ENCODE peak calls at places on chromosomes 1 and 21, in six cellular contexts. Y is adrenal gland, G is colonic mucosa, A is breast epithelium, N is ovary, I is esophagus muscularis mucosa. F is an unnamed sample.

GRCh38 chr1:48859429-48859828 is 82.7 kb upstream of the BEND5 start:
- DNase-seq in G (no peak), N (no peak), I (no peak), Y (no peak), A (no peak), F (no peak)

GRCh38 chr1:7640350-7640749 is 130.7 kb upstream of the VAMP3 start:
- DNase-seq in I (no peak), Y (no peak), N (no peak), A (no peak), G (no peak), F (no peak)

GRCh38 chr1:57489342-57490036 is 65.6 kb upstream of the DAB1 start:
- DNase-seq in I (no peak), A (no peak), G (no peak), Y (no peak), N (no peak), F (no peak)

GRCh38 chr1:112369389-112370285 is 26.4 kb upstream of the CTTNBP2NL start:
- DNase-seq in I (peak), Y (peak), G (peak), A (peak), N (peak), F (peak)

GRCh38 chr1:203954788-203955552 is 93.6 kb downstream of the SNRPE start:
- DNase-seq in A (no peak), Y (no peak), N (no peak), G (no peak), I (no peak), F (peak)

GRCh38 chr1:187839873-187840272 is 1011.1 kb downstream of the PLA2G4A start:
- DNase-seq in A (no peak), Y (no peak), N (no peak), G (no peak), I (no peak), F (no peak)

GRCh38 chr1:160704250-160704649 is 7.4 kb downstream of the CD48 start:
- DNase-seq in A (no peak), N (no peak), I (no peak), Y (peak), G (no peak), F (peak)

GRCh38 chr1:147811751-147812150 is 51.3 kb upstream of the GJA5 start:
- DNase-seq in A (no peak), Y (no peak), N (no peak), I (no peak), G (no peak), F (no peak)

GRCh38 chr1:104991702-104992101 is 1242.0 kb downstream of the AMY1C start:
- DNase-seq in N (no peak), G (no peak), A (no peak), I (no peak), Y (no peak), F (no peak)

GRCh38 chr21:31135536-31136184 is 97.4 kb upstream of the KRTAP19-8 start:
- DNase-seq in Y (no peak), G (no peak), N (no peak), I (no peak), A (no peak), F (no peak)

GRCh38 chr1:221765527-221765926 is 23.6 kb upstream of the DUSP10 start:
- DNase-seq in N (no peak), G (no peak), A (no peak), Y (no peak), I (no peak), F (no peak)

DNA sequence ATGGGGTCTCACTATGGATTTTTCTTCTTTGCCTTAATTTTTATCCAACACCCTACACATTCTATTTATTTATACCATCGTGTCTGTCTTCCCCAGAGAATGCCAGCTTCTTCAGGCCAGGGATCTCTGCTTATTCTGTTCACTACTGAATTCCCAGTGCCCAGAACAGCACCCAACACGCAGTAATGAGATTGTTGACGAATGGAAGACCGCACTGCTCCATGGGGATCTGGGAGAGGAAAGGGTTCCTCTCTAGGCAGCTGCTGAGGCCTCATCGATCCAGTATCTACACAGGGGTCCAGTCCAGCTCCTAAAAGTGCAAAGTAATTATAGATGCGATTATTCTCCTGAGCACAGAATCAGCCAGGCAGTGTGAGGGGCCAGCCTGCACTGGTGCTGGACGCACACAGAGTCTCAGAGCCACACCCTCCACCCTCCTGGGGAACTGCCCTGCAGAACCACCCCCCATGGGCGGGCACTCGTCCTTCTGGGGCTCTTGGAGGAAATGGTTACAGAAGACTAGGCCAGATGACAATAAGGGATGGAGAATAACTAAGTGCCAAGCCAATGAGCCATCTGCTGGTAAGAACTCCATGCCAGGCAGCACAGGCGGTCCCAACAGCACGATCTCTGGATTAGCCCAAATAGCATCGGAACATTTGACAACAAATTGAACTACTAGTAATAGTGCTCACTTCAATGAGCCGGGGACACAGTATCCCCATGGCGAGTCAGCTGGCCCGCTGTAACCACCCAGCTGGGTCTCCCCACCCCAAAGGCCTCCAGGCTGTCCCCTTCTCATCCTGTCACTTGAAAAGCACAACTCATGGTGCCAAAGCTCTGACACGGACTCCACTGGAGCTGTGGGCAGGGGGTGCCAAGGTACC is 1.7 kb upstream of the PDE9A start:
- DNase-seq in Y (no peak), N (no peak), I (no peak), A (no peak), G (peak), F (no peak)
- H3K27ac ChIP-seq in Y (no peak), N (no peak), I (peak), A (no peak), G (no peak), F (no peak)

GRCh38 chr1:93699676-93700168 is 18.1 kb upstream of the BCAR3 start:
- DNase-seq in I (no peak), Y (no peak), A (no peak), N (no peak), G (no peak), F (no peak)

GRCh38 chr1:93702828-93703183 is 21.2 kb upstream of the BCAR3 start:
- DNase-seq in G (no peak), I (no peak), Y (no peak), N (no peak), A (no peak), F (no peak)

GRCh38 chr1:93700532-93701469 is 19.2 kb upstream of the BCAR3 start:
- DNase-seq in A (no peak), G (no peak), Y (no peak), N (no peak), I (no peak), F (no peak)

GRCh38 chr1:93702102-93702827 is 20.6 kb upstream of the BCAR3 start:
- DNase-seq in A (peak), N (no peak), I (no peak), G (no peak), Y (no peak), F (no peak)

DNA sequence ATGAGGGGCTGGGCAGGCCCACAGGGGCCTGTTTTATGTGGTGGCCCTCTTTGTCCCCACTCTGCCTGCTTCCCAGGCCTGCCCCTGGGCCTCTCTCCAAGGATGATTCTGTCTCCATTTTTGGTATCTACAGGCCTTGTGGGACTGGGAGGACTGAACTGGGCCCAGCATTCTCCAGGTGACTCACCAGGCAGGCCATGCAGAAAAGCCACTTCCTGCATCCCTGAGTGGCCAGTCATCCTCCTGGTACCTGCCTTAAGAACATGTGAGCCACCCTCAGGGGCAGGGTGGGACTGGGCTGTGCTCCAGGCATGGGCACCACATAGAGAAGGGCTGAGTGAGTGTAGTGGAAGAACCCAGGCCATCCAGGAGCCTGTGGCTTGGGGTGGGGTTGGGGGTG is 20.0 kb upstream of the BCAR3 start:
- DNase-seq in Y (no peak), N (no peak), I (no peak), A (peak), G (no peak), F (no peak)
- H3K27ac ChIP-seq in Y (no peak), N (no peak), I (no peak), A (peak), G (no peak), F (no peak)

DNA sequence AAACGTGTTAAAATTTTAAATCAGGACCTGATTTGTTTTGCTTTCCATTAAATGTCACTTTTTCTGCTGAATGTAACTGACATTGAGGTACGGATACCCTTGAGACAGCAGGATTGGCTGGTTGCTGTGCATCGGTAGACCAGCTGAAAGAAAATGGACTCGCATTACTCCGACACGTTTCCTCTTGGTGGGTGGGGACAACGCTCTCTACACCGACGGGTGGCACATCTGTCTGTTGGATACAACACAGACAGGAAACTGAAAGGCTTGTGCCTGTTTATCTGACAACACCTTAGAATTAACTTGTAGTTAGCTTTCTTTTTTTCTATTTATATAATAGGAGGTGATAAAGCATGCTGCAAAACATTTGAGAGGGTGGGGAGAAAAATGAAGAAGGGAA is 19.4 kb downstream of the PRPF38A start:
- DNase-seq in Y (no peak), I (no peak), N (no peak), A (no peak), G (no peak), F (no peak)
- H3K27ac ChIP-seq in Y (no peak), I (no peak), N (no peak), A (no peak), G (no peak), F (no peak)

GRCh38 chr21:45971487-45972352 is 9.8 kb upstream of the COL6A1 start:
- DNase-seq in Y (no peak), I (no peak), G (no peak), A (no peak), N (peak), F (no peak)

GRCh38 chr21:45972716-45973474 is 8.7 kb upstream of the COL6A1 start:
- DNase-seq in A (peak), I (no peak), G (no peak), Y (peak), N (peak), F (no peak)

GRCh38 chr21:45972353-45972715 is 9.2 kb upstream of the COL6A1 start:
- DNase-seq in A (no peak), N (peak), G (no peak), Y (no peak), I (no peak), F (no peak)

GRCh38 chr21:45969921-45970673 is 11.5 kb upstream of the COL6A1 start:
- DNase-seq in I (no peak), N (peak), A (no peak), Y (no peak), G (no peak), F (no peak)

GRCh38 chr21:45970674-45971486 is 10.7 kb upstream of the COL6A1 start:
- DNase-seq in Y (peak), G (no peak), N (peak), A (no peak), I (no peak), F (no peak)
- H3K27ac ChIP-seq in Y (no peak), G (peak), N (peak), A (peak), I (peak), F (peak)

DNA sequence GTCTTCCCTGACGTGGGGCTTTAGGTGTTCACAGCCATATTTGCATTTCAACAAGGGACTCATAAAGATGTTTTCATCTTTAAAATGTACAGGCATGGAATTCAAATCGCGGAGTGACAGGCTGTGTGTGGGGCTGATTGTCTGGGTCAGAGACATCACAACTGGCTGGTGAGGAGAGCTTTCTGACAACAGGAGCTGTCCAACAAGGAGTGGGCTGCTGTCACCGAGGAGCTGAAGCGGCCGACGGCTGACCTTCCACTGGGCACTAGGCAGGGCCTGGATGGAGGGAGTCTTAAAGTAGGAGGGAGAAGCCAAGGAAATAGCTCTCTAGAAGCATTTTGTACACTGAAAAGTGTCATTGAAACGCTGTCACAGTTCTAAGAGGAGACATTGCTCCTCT is 30.5 kb upstream of the SCMH1 start:
- DNase-seq in G (no peak), Y (no peak), N (no peak), A (no peak), I (no peak), F (no peak)
- H3K27ac ChIP-seq in G (no peak), Y (no peak), N (no peak), A (no peak), I (no peak), F (no peak)

GRCh38 chr1:209586341-209586740 is 2.8 kb downstream of the CAMK1G start:
- DNase-seq in Y (no peak), G (no peak), N (no peak), I (no peak), A (no peak), F (no peak)
- H3K27ac ChIP-seq in Y (no peak), G (no peak), N (no peak), I (no peak), A (no peak), F (no peak)

DNA sequence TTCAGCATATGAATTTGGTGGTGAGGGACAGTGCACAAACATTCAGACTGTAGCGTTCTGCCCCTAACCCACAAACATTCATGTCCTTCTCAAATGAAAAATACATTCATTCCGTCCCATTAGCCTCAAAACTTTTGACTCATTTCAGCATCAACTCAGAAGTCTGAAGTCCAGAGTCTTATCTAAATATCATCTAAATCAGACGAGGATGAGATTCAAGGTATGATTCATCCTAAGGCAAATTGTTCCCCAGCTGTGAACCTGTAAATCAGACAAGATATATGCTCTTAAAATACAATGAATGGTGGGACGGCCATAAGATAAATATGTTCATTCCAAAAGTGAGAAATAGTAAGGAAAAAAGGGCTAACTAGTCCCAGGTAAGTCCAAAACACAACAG is 1195.6 kb upstream of the ADGRL4 start:
- DNase-seq in A (no peak), Y (no peak), I (no peak), G (no peak), N (no peak), F (no peak)
- H3K27ac ChIP-seq in A (no peak), Y (no peak), I (no peak), G (no peak), N (no peak), F (no peak)

GRCh38 chr1:65363484-65363883 is 54.1 kb downstream of the DNAJC6 start:
- DNase-seq in Y (no peak), N (no peak), A (no peak), G (no peak), I (peak), F (no peak)
- H3K27ac ChIP-seq in Y (no peak), N (no peak), A (no peak), G (no peak), I (no peak), F (no peak)

GRCh38 chr1:26471498-26472329 is 526 bp upstream of the HMGN2 start:
- DNase-seq in I (peak), G (peak), A (peak), N (peak), Y (peak), F (peak)
- H3K27ac ChIP-seq in I (peak), G (peak), A (peak), N (peak), Y (peak), F (peak)

GRCh38 chr1:178025613-178026356 is 55.9 kb upstream of the SEC16B start:
- DNase-seq in I (no peak), G (no peak), A (no peak), N (no peak), Y (no peak), F (no peak)

GRCh38 chr1:178024504-178024903 is 54.6 kb upstream of the SEC16B start:
- DNase-seq in G (no peak), A (no peak), Y (no peak), N (no peak), I (no peak), F (no peak)

GRCh38 chr1:178020968-178021640 is 51.2 kb upstream of the SEC16B start:
- DNase-seq in Y (no peak), G (no peak), I (no peak), N (no peak), A (no peak), F (no peak)

GRCh38 chr1:178021955-178022354 is 52.1 kb upstream of the SEC16B start:
- DNase-seq in Y (no peak), N (no peak), G (no peak), I (no peak), A (no peak), F (no peak)

GRCh38 chr1:178023181-178023618 is 53.3 kb upstream of the SEC16B start:
- DNase-seq in A (no peak), N (no peak), G (no peak), I (no peak), Y (no peak), F (no peak)
- H3K27ac ChIP-seq in A (no peak), N (no peak), G (peak), I (no peak), Y (no peak), F (no peak)

F was measured in upper lobe of left lung.